ENCODE peak calls at places on chromosome 2, in five cellular contexts. X, C, N, I and T are unnamed samples.

GRCh38 chr2:10722252-10722825 is 909 bp downstream of the ATP6V1C2 start:
- DNase-seq in X (no peak), C (no peak), N (no peak), I (no peak), T (no peak)

GRCh38 chr2:84874381-84875212 is 6.3 kb downstream of the TRABD2A start:
- DNase-seq in X (no peak), C (no peak), N (peak; percentile 40), I (no peak), T (no peak)

GRCh38 chr2:37871453-37872191 is 53.5 kb upstream of the RMDN2 start:
- DNase-seq in X (peak; percentile 42), C (no peak), N (no peak), I (no peak), T (peak; percentile 49)

GRCh38 chr2:74849228-74849892 is 15.4 kb downstream of the HK2 start:
- DNase-seq in X (no peak), C (no peak), N (peak; percentile 84), I (no peak), T (no peak)

GRCh38 chr2:50950996-50951395 is 80.9 kb downstream of the NRXN1 start:
- DNase-seq in X (no peak), C (no peak), N (no peak), I (no peak), T (no peak)

GRCh38 chr2:217868911-217869334 is 133.9 kb downstream of the TNS1 start:
- DNase-seq in X (no peak), C (no peak), N (no peak), I (no peak), T (no peak)

GRCh38 chr2:26767894-26768487 is 3.9 kb downstream of the SLC35F6 start:
- DNase-seq in X (no peak), C (no peak), N (no peak), I (peak; percentile 34), T (no peak)

GRCh38 chr2:72138921-72139381 is 8.7 kb downstream of the CYP26B1 start:
- DNase-seq in X (no peak), C (no peak), N (no peak), I (no peak), T (no peak)

GRCh38 chr2:48209214-48209885 is 303.1 kb upstream of the FBXO11 start:
- DNase-seq in X (no peak), C (no peak), N (no peak), I (no peak), T (no peak)

GRCh38 chr2:153543639-153544071 is 65.1 kb upstream of the RPRM start:
- DNase-seq in X (no peak), C (no peak), N (no peak), I (peak; percentile 27), T (no peak)

GRCh38 chr2:174322139-174322538 is 12.6 kb upstream of the SP9 start:
- DNase-seq in X (no peak), C (no peak), N (no peak), I (no peak), T (no peak)

GRCh38 chr2:186733414-186733813 is 39.6 kb downstream of the FAM171B start:
- DNase-seq in X (no peak), C (no peak), N (no peak), I (no peak), T (no peak)

GRCh38 chr2:121897335-121897970 is 142.0 kb downstream of the TSN start:
- DNase-seq in X (no peak), C (no peak), N (no peak), I (peak; percentile 16), T (no peak)

GRCh38 chr2:233041722-233042323 is 9.4 kb downstream of the NEU2 start:
- DNase-seq in X (no peak), C (no peak), N (no peak), I (no peak), T (no peak)

GRCh38 chr2:197850882-197851281 is 46.5 kb downstream of the PLCL1 start:
- DNase-seq in X (no peak), C (no peak), N (no peak), I (no peak), T (no peak)

GRCh38 chr2:181124499-181124898 is 144.1 kb downstream of the UBE2E3 start:
- DNase-seq in X (no peak), C (no peak), N (no peak), I (no peak), T (no peak)

GRCh38 chr2:168439536-168439935 is 16.5 kb upstream of the CERS6 start:
- DNase-seq in X (no peak), C (no peak), N (no peak), I (no peak), T (no peak)

GRCh38 chr2:9975328-9975727 is 23.8 kb downstream of the GRHL1 start:
- DNase-seq in X (no peak), C (no peak), N (no peak), I (no peak), T (no peak)

GRCh38 chr2:117785740-117786139 is 28.8 kb upstream of the DDX18 start:
- DNase-seq in X (peak; percentile 15), C (no peak), N (peak; percentile 43), I (peak; percentile 15), T (peak; percentile 40)

GRCh38 chr2:25738383-25739343 is 65.3 kb upstream of the DTNB start:
- DNase-seq in X (no peak), C (no peak), N (no peak), I (no peak), T (no peak)

GRCh38 chr2:152499921-152500320 is 164.9 kb downstream of the FMNL2 start:
- DNase-seq in X (no peak), C (no peak), N (no peak), I (no peak), T (no peak)

GRCh38 chr2:236085647-236086046 is 82.5 kb downstream of the GBX2 start:
- DNase-seq in X (no peak), C (no peak), N (no peak), I (no peak), T (no peak)

GRCh38 chr2:38435775-38436174 is 58.7 kb upstream of the ATL2 start:
- DNase-seq in X (no peak), C (no peak), N (no peak), I (no peak), T (no peak)

GRCh38 chr2:127422631-127423475 is 4.6 kb downstream of the PROC start:
- DNase-seq in X (no peak), C (no peak), N (no peak), I (peak; percentile 17), T (no peak)

GRCh38 chr2:101305492-101306123 is 2.9 kb downstream of the RNF149 start:
- DNase-seq in X (peak; percentile 25), C (no peak), N (no peak), I (no peak), T (peak; percentile 58)

GRCh38 chr2:12733846-12734245 is 17.1 kb downstream of the TRIB2 start:
- DNase-seq in X (no peak), C (no peak), N (no peak), I (no peak), T (no peak)

GRCh38 chr2:44136186-44136585 is 32.5 kb upstream of the PPM1B start:
- DNase-seq in X (peak; percentile 25), C (no peak), N (no peak), I (no peak), T (no peak)

GRCh38 chr2:215695876-215696275 is 260.0 kb upstream of the FN1 start:
- DNase-seq in X (no peak), C (no peak), N (no peak), I (no peak), T (no peak)

GRCh38 chr2:108855194-108855593 is 68.6 kb downstream of the CCDC138 start:
- DNase-seq in X (peak; percentile 1), C (no peak), N (peak; percentile 61), I (no peak), T (no peak)

GRCh38 chr2:210762604-210763588 is 206.5 kb downstream of the CPS1 start:
- DNase-seq in X (no peak), C (no peak), N (no peak), I (no peak), T (no peak)

GRCh38 chr2:126534508-126534907 is 121.5 kb upstream of the GYPC start:
- DNase-seq in X (no peak), C (no peak), N (no peak), I (no peak), T (no peak)

GRCh38 chr2:177064417-177064816 is 148.2 kb upstream of the HNRNPA3 start:
- DNase-seq in X (no peak), C (no peak), N (no peak), I (no peak), T (no peak)

GRCh38 chr2:159774370-159774990 is 23.5 kb downstream of the CD302 start:
- DNase-seq in X (no peak), C (no peak), N (no peak), I (no peak), T (no peak)

GRCh38 chr2:217625475-217626245 is 377.1 kb downstream of the TNS1 start:
- DNase-seq in X (no peak), C (peak; percentile 25), N (no peak), I (no peak), T (no peak)

GRCh38 chr2:121707344-121707919 is 29.2 kb downstream of the NIFK start:
- DNase-seq in X (no peak), C (no peak), N (no peak), I (no peak), T (peak; percentile 78)